ENCODE peak calls at places on chromosomes 6 and 20, in six cellular contexts. One of them, this sample, is unnamed.

GRCh38 chr20:41854765-41855164 is 236.6 kb upstream of the CHD6 start:
- DNase-seq in PC-3: peak; percentile 36
- DNase-seq in SK-N-SH: no peak
- DNase-seq in IMR-90: no peak
- DNase-seq in K562: no peak
- DNase-seq in stomach: no peak
- DNase-seq in this sample: no peak

GRCh38 chr6:42819803-42820508 is 38.1 kb downstream of the BICRAL start:
- DNase-seq in K562: peak; percentile 32
- DNase-seq in stomach: no peak
- DNase-seq in IMR-90: no peak
- DNase-seq in PC-3: no peak
- DNase-seq in SK-N-SH: peak; percentile 47
- DNase-seq in this sample: no peak

GRCh38 chr20:23782366-23782983 is 31.7 kb upstream of the CST1 start:
- DNase-seq in stomach: no peak
- DNase-seq in K562: peak; percentile 33
- DNase-seq in IMR-90: peak; percentile 2
- DNase-seq in SK-N-SH: peak; percentile 12
- DNase-seq in PC-3: peak; percentile 68
- DNase-seq in this sample: no peak

GRCh38 chr6:152143359-152143758 is 335.9 kb downstream of the ESR1 start:
- DNase-seq in IMR-90: no peak
- DNase-seq in stomach: no peak
- DNase-seq in PC-3: no peak
- DNase-seq in K562: no peak
- DNase-seq in SK-N-SH: no peak
- DNase-seq in this sample: no peak

GRCh38 chr20:63540417-63541186 is 3.4 kb upstream of the PTK6 start:
- DNase-seq in stomach: peak; percentile 50
- DNase-seq in IMR-90: peak; percentile 50
- DNase-seq in PC-3: peak; percentile 41
- DNase-seq in K562: no peak
- DNase-seq in SK-N-SH: peak; percentile 72
- DNase-seq in this sample: no peak

GRCh38 chr20:6994452-6994851 is 227.0 kb downstream of the BMP2 start:
- DNase-seq in K562: no peak
- DNase-seq in SK-N-SH: no peak
- DNase-seq in stomach: no peak
- DNase-seq in IMR-90: no peak
- DNase-seq in PC-3: peak; percentile 45
- DNase-seq in this sample: no peak

GRCh38 chr6:152164957-152165356 is 357.5 kb downstream of the ESR1 start:
- DNase-seq in SK-N-SH: no peak
- DNase-seq in K562: no peak
- DNase-seq in PC-3: no peak
- DNase-seq in stomach: no peak
- DNase-seq in IMR-90: no peak
- DNase-seq in this sample: no peak

GRCh38 chr6:108750801-108751200 is 97.4 kb upstream of the ARMC2 start:
- DNase-seq in stomach: no peak
- DNase-seq in K562: no peak
- DNase-seq in SK-N-SH: no peak
- DNase-seq in PC-3: peak; percentile 76
- DNase-seq in IMR-90: no peak
- DNase-seq in this sample: no peak

GRCh38 chr6:56243518-56244070 is 3.8 kb downstream of the COL21A1 start:
- DNase-seq in stomach: no peak
- DNase-seq in PC-3: no peak
- DNase-seq in SK-N-SH: no peak
- DNase-seq in IMR-90: no peak
- DNase-seq in K562: no peak
- DNase-seq in this sample: no peak

GRCh38 chr6:110703906-110704594 is 111.2 kb downstream of the CDK19 start:
- DNase-seq in K562: no peak
- DNase-seq in IMR-90: no peak
- DNase-seq in PC-3: peak; percentile 23
- DNase-seq in SK-N-SH: no peak
- DNase-seq in stomach: no peak
- DNase-seq in this sample: no peak

GRCh38 chr6:32129297-32130088 is 595 bp downstream of the FKBPL start:
- DNase-seq in IMR-90: no peak
- DNase-seq in stomach: no peak
- DNase-seq in SK-N-SH: no peak
- DNase-seq in PC-3: peak; percentile 22
- DNase-seq in K562: peak; percentile 37
- DNase-seq in this sample: no peak

GRCh38 chr20:24984963-24985640 is 7.4 kb downstream of the APMAP start:
- DNase-seq in K562: no peak
- DNase-seq in IMR-90: no peak
- DNase-seq in PC-3: no peak
- DNase-seq in SK-N-SH: no peak
- DNase-seq in stomach: peak; percentile 23
- DNase-seq in this sample: peak; percentile 35

GRCh38 chr6:68575765-68576439 is 59.2 kb upstream of the ADGRB3 start:
- DNase-seq in IMR-90: no peak
- DNase-seq in PC-3: peak; percentile 33
- DNase-seq in SK-N-SH: no peak
- DNase-seq in stomach: no peak
- DNase-seq in K562: no peak
- DNase-seq in this sample: no peak

GRCh38 chr6:143744593-143745151 is 66.9 kb downstream of the PHACTR2 start:
- DNase-seq in IMR-90: peak; percentile 18
- DNase-seq in K562: no peak
- DNase-seq in PC-3: peak; percentile 69
- DNase-seq in stomach: peak; percentile 40
- DNase-seq in SK-N-SH: no peak
- DNase-seq in this sample: peak; percentile 53

GRCh38 chr6:157667211-157668033 is 155.6 kb upstream of the SNX9 start:
- DNase-seq in stomach: peak; percentile 64
- DNase-seq in IMR-90: peak; percentile 70
- DNase-seq in SK-N-SH: peak; percentile 77
- DNase-seq in K562: peak; percentile 83
- DNase-seq in PC-3: peak; percentile 68
- DNase-seq in this sample: peak; percentile 58

GRCh38 chr20:48295445-48295903 is 510.2 kb upstream of the SULF2 start:
- DNase-seq in K562: no peak
- DNase-seq in PC-3: peak; percentile 98
- DNase-seq in IMR-90: peak; percentile 94
- DNase-seq in stomach: no peak
- DNase-seq in SK-N-SH: no peak
- DNase-seq in this sample: no peak

GRCh38 chr6:133820208-133820607 is 68.7 kb upstream of the TCF21 start:
- DNase-seq in IMR-90: no peak
- DNase-seq in K562: no peak
- DNase-seq in SK-N-SH: no peak
- DNase-seq in PC-3: no peak
- DNase-seq in stomach: no peak
- DNase-seq in this sample: no peak

GRCh38 chr6:111750753-111751684 is 122.2 kb downstream of the FYN start:
- DNase-seq in K562: no peak
- DNase-seq in PC-3: no peak
- DNase-seq in IMR-90: peak; percentile 65
- DNase-seq in stomach: no peak
- DNase-seq in SK-N-SH: no peak
- DNase-seq in this sample: peak; percentile 33

GRCh38 chr20:46636981-46637860 is 14.0 kb downstream of the SLC13A3 start:
- DNase-seq in stomach: no peak
- DNase-seq in IMR-90: no peak
- DNase-seq in SK-N-SH: no peak
- DNase-seq in K562: no peak
- DNase-seq in PC-3: no peak
- DNase-seq in this sample: no peak

GRCh38 chr6:33672808-33673207 is 38.7 kb downstream of the UQCC2 start:
- DNase-seq in IMR-90: peak; percentile 95
- DNase-seq in stomach: no peak
- DNase-seq in K562: peak; percentile 80
- DNase-seq in PC-3: peak; percentile 93
- DNase-seq in SK-N-SH: peak; percentile 65
- DNase-seq in this sample: no peak

GRCh38 chr6:82270791-82271392 is 23.3 kb upstream of the IBTK start:
- DNase-seq in PC-3: peak; percentile 57
- DNase-seq in stomach: no peak
- DNase-seq in IMR-90: peak; percentile 52
- DNase-seq in SK-N-SH: peak; percentile 39
- DNase-seq in K562: peak; percentile 38
- DNase-seq in this sample: no peak

GRCh38 chr6:122048570-122048969 is 350.9 kb upstream of the HSF2 start:
- DNase-seq in SK-N-SH: no peak
- DNase-seq in PC-3: no peak
- DNase-seq in K562: no peak
- DNase-seq in IMR-90: peak; percentile 36
- DNase-seq in stomach: no peak
- DNase-seq in this sample: no peak

GRCh38 chr20:40617594-40617993 is 71.4 kb downstream of the MAFB start:
- DNase-seq in SK-N-SH: no peak
- DNase-seq in IMR-90: no peak
- DNase-seq in K562: no peak
- DNase-seq in PC-3: no peak
- DNase-seq in stomach: no peak
- DNase-seq in this sample: no peak

GRCh38 chr20:2750343-2751251 is 49.8 kb downstream of the CPXM1 start:
- DNase-seq in IMR-90: peak; percentile 17
- DNase-seq in SK-N-SH: no peak
- DNase-seq in K562: peak; percentile 37
- DNase-seq in PC-3: peak; percentile 44
- DNase-seq in stomach: peak; percentile 56
- DNase-seq in this sample: peak; percentile 52

GRCh38 chr6:43076928-43077809 is 1.1 kb downstream of the PTK7 start:
- DNase-seq in stomach: no peak
- DNase-seq in IMR-90: peak; percentile 38
- DNase-seq in K562: no peak
- DNase-seq in SK-N-SH: peak; percentile 80
- DNase-seq in PC-3: peak; percentile 53
- DNase-seq in this sample: no peak

GRCh38 chr20:61220131-61220530 is 31.9 kb upstream of the CDH4 start:
- DNase-seq in K562: no peak
- DNase-seq in SK-N-SH: no peak
- DNase-seq in stomach: no peak
- DNase-seq in IMR-90: no peak
- DNase-seq in PC-3: no peak
- DNase-seq in this sample: no peak

GRCh38 chr20:38156888-38157634 is 8.0 kb downstream of the TGM2 start:
- DNase-seq in K562: peak; percentile 32
- DNase-seq in IMR-90: peak; percentile 34
- DNase-seq in PC-3: no peak
- DNase-seq in stomach: no peak
- DNase-seq in SK-N-SH: no peak
- DNase-seq in this sample: no peak

GRCh38 chr6:15502451-15503345 is 160.1 kb downstream of the DTNBP1 start:
- DNase-seq in stomach: no peak
- DNase-seq in PC-3: no peak
- DNase-seq in K562: no peak
- DNase-seq in SK-N-SH: no peak
- DNase-seq in IMR-90: no peak
- DNase-seq in this sample: peak; percentile 4
- H3K27ac ChIP-seq in stomach: peak overlapping the region; percentile 31
- H3K27ac ChIP-seq in PC-3: no peak overlapping the region
- H3K27ac ChIP-seq in K562: no peak overlapping the region
- H3K27ac ChIP-seq in SK-N-SH: no peak overlapping the region
- H3K27ac ChIP-seq in IMR-90: no peak overlapping the region
- H3K27ac ChIP-seq in this sample: no peak overlapping the region

GRCh38 chr20:45340236-45340847 is 7.9 kb downstream of the SDC4 start:
- DNase-seq in K562: no peak
- DNase-seq in stomach: peak; percentile 81
- DNase-seq in PC-3: no peak
- DNase-seq in SK-N-SH: no peak
- DNase-seq in IMR-90: no peak
- DNase-seq in this sample: no peak
- H3K4me3 ChIP-seq in K562: no peak overlapping the region
- H3K4me3 ChIP-seq in stomach: peak overlapping the region; percentile 71
- H3K4me3 ChIP-seq in PC-3: no peak overlapping the region
- H3K4me3 ChIP-seq in SK-N-SH: no peak overlapping the region
- H3K4me3 ChIP-seq in IMR-90: no peak overlapping the region
- H3K4me3 ChIP-seq in this sample: no peak overlapping the region

GRCh38 chr20:62407221-62407992 is at the start of gene CABLES2:
- DNase-seq in K562: peak; percentile 95
- DNase-seq in stomach: peak; percentile 95
- DNase-seq in IMR-90: peak; percentile 92
- DNase-seq in PC-3: peak; percentile 94
- DNase-seq in SK-N-SH: peak; percentile 97
- DNase-seq in this sample: peak; percentile 94
- TF ChIP-seq CTCF in K562: peak; percentile 36
- TF ChIP-seq CTCF in stomach: no peak
- TF ChIP-seq CTCF in IMR-90: no peak
- TF ChIP-seq CTCF in PC-3: no peak
- TF ChIP-seq CTCF in SK-N-SH: no peak
- TF ChIP-seq CTCF in this sample: peak; percentile 10

DNA sequence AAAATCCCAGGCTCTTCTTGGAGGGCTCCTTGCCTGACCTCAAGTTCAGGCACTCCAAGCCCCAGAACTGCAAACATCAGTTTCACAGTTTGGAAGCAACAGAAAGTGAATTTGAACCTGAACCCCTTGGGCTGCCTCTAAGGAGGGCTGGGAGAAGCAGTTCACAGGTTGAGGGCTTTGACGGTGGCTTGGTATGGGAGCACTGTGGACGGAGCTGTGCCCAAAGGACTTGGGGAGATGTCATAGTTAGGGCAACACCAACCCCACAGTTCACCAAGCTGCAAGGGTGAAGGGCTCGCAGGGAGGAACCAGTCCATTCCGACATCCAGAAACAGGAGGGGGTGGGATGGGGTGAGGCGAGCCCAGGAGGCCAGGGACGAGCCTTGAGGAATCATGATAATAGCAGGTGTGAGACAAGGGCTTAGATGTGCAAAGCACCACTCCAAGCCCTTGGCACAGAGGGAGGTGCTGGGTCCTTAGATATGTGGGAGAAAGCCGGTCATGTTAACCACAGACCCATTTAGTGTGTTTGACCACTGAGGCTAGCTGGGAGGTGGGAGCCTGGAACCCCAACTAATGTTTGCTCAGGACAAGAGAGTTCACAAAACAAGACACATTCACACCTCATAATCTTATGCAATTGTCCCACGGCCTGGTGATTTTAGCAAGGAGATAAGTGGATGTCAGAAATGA is 4.3 kb downstream of the CEBPB start:
- DNase-seq in PC-3: no peak
- DNase-seq in stomach: no peak
- DNase-seq in IMR-90: no peak
- DNase-seq in K562: no peak
- DNase-seq in SK-N-SH: no peak
- DNase-seq in this sample: no peak
- H3K27ac ChIP-seq in PC-3: no peak overlapping the region
- H3K27ac ChIP-seq in stomach: peak overlapping the region; percentile 98
- H3K27ac ChIP-seq in IMR-90: peak overlapping the region; percentile 98
- H3K27ac ChIP-seq in K562: peak overlapping the region; percentile 4
- H3K27ac ChIP-seq in SK-N-SH: no peak overlapping the region
- H3K27ac ChIP-seq in this sample: peak overlapping the region; percentile 99

This sample was measured in transverse colon.